ENCODE peak calls at places on chromosomes 4 and X, in five cellular contexts. G, P, F, K and X are unnamed samples.

GRCh38 chr4:6221296-6221850 is 21.0 kb upstream of the JAKMIP1 start:
- DNase-seq in F (peak), P (no peak), G (no peak), K (no peak), X (no peak)

GRCh38 chrX:149648932-149649331 is 17.3 kb upstream of the TMEM185A start:
- DNase-seq in P (no peak), K (no peak), G (no peak), F (peak), X (no peak)

GRCh38 chr4:104487105-104487504 is 7.6 kb downstream of the CXXC4 start:
- DNase-seq in G (no peak), K (no peak), P (no peak), F (peak), X (no peak)

GRCh38 chr4:15004701-15005301 is 2.5 kb downstream of the CPEB2 start:
- DNase-seq in P (no peak), G (peak), F (peak), K (no peak), X (peak)

GRCh38 chrX:95762716-95763115 is 921.9 kb upstream of the DIAPH2 start:
- DNase-seq in G (no peak), F (peak), K (no peak), P (no peak), X (no peak)

GRCh38 chr4:156950090-156950489 is 21.5 kb downstream of the PDGFC start:
- DNase-seq in G (no peak), P (no peak), F (no peak), K (no peak), X (no peak)

GRCh38 chrX:10104958-10105658 is 51.7 kb upstream of the CLCN4 start:
- DNase-seq in G (no peak), F (no peak), K (no peak), P (no peak), X (no peak)

GRCh38 chr4:88630756-88631155 is 38.5 kb downstream of the HERC3 start:
- DNase-seq in K (no peak), P (no peak), G (no peak), F (no peak), X (no peak)

GRCh38 chr4:100290585-100290984 is 100.3 kb upstream of the DDIT4L start:
- DNase-seq in P (no peak), G (no peak), F (no peak), K (no peak), X (no peak)

GRCh38 chr4:38163216-38164006 is 203.2 kb downstream of the PTTG2 start:
- DNase-seq in G (no peak), P (no peak), F (no peak), K (no peak), X (peak)

GRCh38 chr4:21898101-21898500 is 50.5 kb downstream of the KCNIP4 start:
- DNase-seq in P (no peak), G (no peak), K (no peak), F (no peak), X (no peak)

GRCh38 chrX:72346306-72346949 is 40.7 kb upstream of the CITED1 start:
- DNase-seq in F (peak), P (no peak), G (no peak), K (no peak), X (no peak)

GRCh38 chr4:24322517-24322916 is 261.8 kb downstream of the DHX15 start:
- DNase-seq in K (no peak), P (no peak), G (no peak), F (no peak), X (no peak)

GRCh38 chr4:83252782-83253405 is 31.7 kb downstream of the COQ2 start:
- DNase-seq in K (peak), P (peak), G (peak), F (peak), X (peak)

GRCh38 chrX:63453571-63453970 is 102.4 kb upstream of the SPIN4 start:
- DNase-seq in P (no peak), K (no peak), F (no peak), G (peak), X (no peak)

GRCh38 chr4:155953151-155954117 is at the start of gene CTSO:
- DNase-seq in P (peak), G (peak), F (peak), K (peak), X (peak)

GRCh38 chr4:100852326-100852725 is 334.5 kb upstream of the EMCN start:
- DNase-seq in G (no peak), F (no peak), P (no peak), K (no peak), X (no peak)

GRCh38 chrX:8364369-8365141 is 100.1 kb upstream of the VCX3B start:
- DNase-seq in G (peak), K (no peak), P (no peak), F (peak), X (peak)

GRCh38 chr4:94457692-94458106 is 6.0 kb downstream of the PDLIM5 start:
- DNase-seq in K (no peak), F (peak), P (no peak), G (no peak), X (no peak)

GRCh38 chrX:1392376-1393130 is 640 bp upstream of the SLC25A6 start:
- DNase-seq in F (peak), K (no peak), P (no peak), G (no peak), X (peak)

GRCh38 chrX:49053223-49054072 is 5.4 kb upstream of the CCDC120 start:
- DNase-seq in K (no peak), F (peak), G (peak), P (no peak), X (peak)

GRCh38 chr4:725368-726234 is 20.0 kb downstream of the PCGF3 start:
- DNase-seq in F (no peak), K (no peak), G (no peak), P (no peak), X (no peak)

GRCh38 chr4:3623106-3623505 is 90.9 kb upstream of the LRPAP1 start:
- DNase-seq in P (no peak), F (no peak), G (no peak), K (no peak), X (no peak)

GRCh38 chr4:163353054-163353453 is 9.4 kb downstream of the NPY5R start:
- DNase-seq in F (no peak), K (no peak), P (no peak), G (no peak), X (no peak)

GRCh38 chrX:46500054-46500453 is 45.2 kb downstream of the ZNF674 start:
- DNase-seq in G (no peak), K (no peak), P (no peak), F (no peak), X (peak)

GRCh38 chr4:158121203-158121586 is 51.6 kb downstream of the GASK1B start:
- DNase-seq in P (no peak), F (no peak), G (peak), K (no peak), X (no peak)

GRCh38 chrX:26778320-26778888 is 562.4 kb downstream of the MAGEB5 start:
- DNase-seq in P (peak), G (no peak), K (no peak), F (peak), X (no peak)

GRCh38 chr4:72318771-72319170 is 250.2 kb downstream of the ADAMTS3 start:
- DNase-seq in P (no peak), F (no peak), K (no peak), G (no peak), X (no peak)

GRCh38 chr4:119093042-119093827 is 42.4 kb upstream of the MYOZ2 start:
- DNase-seq in K (no peak), P (no peak), F (no peak), G (no peak), X (peak)

GRCh38 chrX:16807976-16808542 is 21.8 kb downstream of the TXLNG start:
- DNase-seq in P (no peak), G (peak), K (no peak), F (no peak), X (peak)

GRCh38 chr4:121484633-121485032 is 103.8 kb upstream of the QRFPR start:
- DNase-seq in G (peak), F (peak), K (peak), P (peak), X (peak)

GRCh38 chr4:153643406-153644016 is 40.6 kb upstream of the TLR2 start:
- DNase-seq in P (peak), F (peak), K (no peak), G (peak), X (peak)

GRCh38 chr4:24560770-24561415 is 23.5 kb downstream of the DHX15 start:
- DNase-seq in K (no peak), G (no peak), F (no peak), P (no peak), X (no peak)

GRCh38 chr4:184949020-184949419 is 69.3 kb upstream of the HELT start:
- DNase-seq in F (no peak), K (no peak), G (no peak), P (no peak), X (no peak)

GRCh38 chrX:133922390-133922772 is 63.0 kb downstream of the GPC3 start:
- DNase-seq in G (no peak), P (no peak), K (no peak), F (no peak), X (no peak)

GRCh38 chr4:73609688-73610087 is 10.5 kb downstream of the RASSF6 start:
- DNase-seq in G (peak), P (no peak), K (no peak), F (no peak), X (no peak)
- TF ChIP-seq REST in G (no peak), P (no peak), K (no peak), F (no peak), X (no peak)

GRCh38 chr4:5003372-5003857 is 15.8 kb downstream of the CYTL1 start:
- DNase-seq in G (no peak), K (no peak), F (no peak), P (no peak), X (no peak)
- TF ChIP-seq REST in G (no peak), K (no peak), F (no peak), P (no peak), X (no peak)

GRCh38 chr4:41799126-41799525 is 50.6 kb upstream of the PHOX2B start:
- DNase-seq in G (no peak), F (no peak), P (no peak), K (no peak), X (no peak)

GRCh38 chr4:41797260-41797659 is 48.7 kb upstream of the PHOX2B start:
- DNase-seq in G (no peak), P (no peak), K (no peak), F (no peak), X (no peak)

GRCh38 chr4:41792166-41792565 is 43.6 kb upstream of the PHOX2B start:
- DNase-seq in P (no peak), G (no peak), F (no peak), K (no peak), X (no peak)

GRCh38 chr4:41796545-41797210 is 48.2 kb upstream of the PHOX2B start:
- DNase-seq in F (peak), K (no peak), P (no peak), G (no peak), X (no peak)

DNA sequence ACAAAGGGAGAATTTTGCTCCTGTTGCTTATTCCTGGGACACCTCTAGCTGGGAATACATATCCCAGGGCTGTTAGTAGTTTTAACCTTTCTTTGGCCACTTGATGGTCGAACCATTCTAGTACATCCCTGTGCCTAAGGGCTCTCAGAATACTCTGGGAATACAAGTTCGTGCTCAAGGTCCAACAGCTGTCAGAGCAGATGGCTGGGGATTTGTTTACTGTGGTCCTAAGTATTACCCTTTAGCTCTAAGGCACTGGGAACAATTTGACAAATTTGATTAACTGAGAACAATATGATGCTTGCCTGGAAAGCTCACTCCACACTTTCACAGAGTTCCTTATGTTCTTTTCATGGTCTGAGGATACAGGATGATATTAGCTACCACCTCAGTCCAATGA is 47.3 kb upstream of the PHOX2B start:
- DNase-seq in P (no peak), F (no peak), K (no peak), G (no peak), X (no peak)
- TF ChIP-seq REST in P (no peak), F (no peak), K (no peak), G (no peak), X (no peak)

DNA sequence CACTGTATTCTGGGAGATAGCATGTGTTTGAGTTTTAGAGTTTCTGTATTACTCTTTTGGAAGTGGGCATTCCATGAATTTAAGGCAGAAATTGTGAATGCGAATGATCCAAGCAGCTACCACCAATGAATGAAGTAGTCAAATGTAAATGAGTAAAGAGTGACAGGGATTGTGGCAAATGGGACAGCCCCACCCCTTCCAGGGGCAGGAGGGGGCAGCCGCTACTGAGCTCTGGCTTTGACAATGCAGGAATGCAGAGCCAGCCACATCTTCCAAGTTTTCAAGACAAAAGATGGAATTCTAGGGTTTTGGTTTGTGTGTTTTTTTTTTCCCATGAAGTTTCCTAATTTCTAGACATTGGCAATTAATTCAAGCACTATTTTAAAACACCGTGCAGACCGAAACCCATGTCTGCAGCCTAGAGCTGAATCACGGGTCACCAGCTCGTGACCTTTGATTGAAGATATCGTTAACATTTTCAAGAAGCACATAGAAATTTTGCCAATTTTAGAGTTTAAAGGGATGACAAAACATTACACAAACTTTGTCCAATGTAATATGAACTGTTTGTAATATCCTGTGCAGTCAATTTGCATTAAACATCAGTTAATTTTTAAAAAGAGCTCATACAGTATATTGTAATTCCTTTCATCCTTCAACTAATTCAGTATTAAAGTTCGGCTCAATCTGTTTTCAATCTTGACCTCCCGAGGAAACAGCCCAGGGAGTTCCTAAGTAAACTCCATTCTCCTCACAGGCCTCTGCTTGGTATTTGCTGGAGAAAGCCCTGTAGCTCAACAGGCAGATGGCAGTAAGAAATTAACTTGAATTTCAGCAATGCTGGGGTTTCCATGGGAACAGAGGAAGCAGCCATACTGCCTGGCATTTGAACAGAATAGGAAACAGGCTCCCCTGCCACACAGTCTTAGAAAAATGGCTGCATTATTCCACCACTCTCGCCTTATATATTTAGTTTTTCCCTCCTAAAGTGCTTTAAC is 83.4 kb downstream of the UCHL1 start:
- DNase-seq in P (no peak), G (no peak), K (no peak), F (peak), X (no peak)
- TF ChIP-seq REST in P (no peak), G (no peak), K (no peak), F (no peak), X (no peak)

GRCh38 chrX:139750390-139750789 is 42.4 kb upstream of the MCF2 start:
- DNase-seq in F (no peak), P (no peak), G (no peak), K (no peak), X (no peak)
- TF ChIP-seq REST in F (no peak), P (no peak), G (no peak), K (no peak), X (no peak)